ENCODE peak calls at places on chromosomes 7 and 10, in seven cellular contexts. One of them, this sample, is unnamed.

GRCh38 chr7:89334785-89335184 is 539.2 kb upstream of the TEX47 start:
- DNase-seq in activated naive CD4-positive, alpha-beta T cell: no peak
- DNase-seq in uterus: no peak
- DNase-seq in HTR-8/SVneo: no peak
- DNase-seq in fibroblast of lung: no peak
- DNase-seq in HFFc6: no peak
- DNase-seq in activated CD8-positive, alpha-beta memory T cell treated with anti-CD3 and anti-CD28 coated beads, Interleukin-2, amount 50 U/mL, for 48 hours: no peak
- DNase-seq in this sample: no peak

GRCh38 chr10:10927608-10928007 is 90.1 kb upstream of the CELF2 start:
- DNase-seq in activated naive CD4-positive, alpha-beta T cell: no peak
- DNase-seq in uterus: no peak
- DNase-seq in HTR-8/SVneo: no peak
- DNase-seq in fibroblast of lung: no peak
- DNase-seq in HFFc6: no peak
- DNase-seq in activated CD8-positive, alpha-beta memory T cell treated with anti-CD3 and anti-CD28 coated beads, Interleukin-2, amount 50 U/mL, for 48 hours: no peak
- DNase-seq in this sample: no peak

GRCh38 chr10:61280303-61280702 is 172.9 kb downstream of the TMEM26 start:
- DNase-seq in activated naive CD4-positive, alpha-beta T cell: no peak
- DNase-seq in uterus: no peak
- DNase-seq in HTR-8/SVneo: peak; percentile 14
- DNase-seq in fibroblast of lung: peak; percentile 87
- DNase-seq in HFFc6: peak; percentile 25
- DNase-seq in activated CD8-positive, alpha-beta memory T cell treated with anti-CD3 and anti-CD28 coated beads, Interleukin-2, amount 50 U/mL, for 48 hours: no peak
- DNase-seq in this sample: peak; percentile 33

GRCh38 chr10:22605168-22605567 is 109.2 kb downstream of the PIP4K2A start:
- DNase-seq in activated naive CD4-positive, alpha-beta T cell: no peak
- DNase-seq in uterus: peak; percentile 39
- DNase-seq in HTR-8/SVneo: no peak
- DNase-seq in fibroblast of lung: peak; percentile 89
- DNase-seq in HFFc6: peak; percentile 47
- DNase-seq in activated CD8-positive, alpha-beta memory T cell treated with anti-CD3 and anti-CD28 coated beads, Interleukin-2, amount 50 U/mL, for 48 hours: no peak
- DNase-seq in this sample: peak; percentile 62

GRCh38 chr7:93566876-93567275 is 7.6 kb downstream of the CALCR start:
- DNase-seq in activated naive CD4-positive, alpha-beta T cell: no peak
- DNase-seq in uterus: no peak
- DNase-seq in HTR-8/SVneo: no peak
- DNase-seq in fibroblast of lung: peak; percentile 6
- DNase-seq in HFFc6: no peak
- DNase-seq in activated CD8-positive, alpha-beta memory T cell treated with anti-CD3 and anti-CD28 coated beads, Interleukin-2, amount 50 U/mL, for 48 hours: no peak
- DNase-seq in this sample: no peak

GRCh38 chr7:79290841-79291497 is 162.5 kb downstream of the MAGI2 start:
- DNase-seq in activated naive CD4-positive, alpha-beta T cell: no peak
- DNase-seq in uterus: no peak
- DNase-seq in HTR-8/SVneo: no peak
- DNase-seq in fibroblast of lung: peak; percentile 66
- DNase-seq in HFFc6: peak; percentile 35
- DNase-seq in activated CD8-positive, alpha-beta memory T cell treated with anti-CD3 and anti-CD28 coated beads, Interleukin-2, amount 50 U/mL, for 48 hours: no peak
- DNase-seq in this sample: no peak

GRCh38 chr7:2686101-2686500 is 1.9 kb upstream of the AMZ1 start:
- DNase-seq in activated naive CD4-positive, alpha-beta T cell: no peak
- DNase-seq in uterus: no peak
- DNase-seq in HTR-8/SVneo: no peak
- DNase-seq in fibroblast of lung: no peak
- DNase-seq in HFFc6: no peak
- DNase-seq in activated CD8-positive, alpha-beta memory T cell treated with anti-CD3 and anti-CD28 coated beads, Interleukin-2, amount 50 U/mL, for 48 hours: no peak
- DNase-seq in this sample: no peak

GRCh38 chr10:130763491-130763890 is 548.0 kb downstream of the TCERG1L start:
- DNase-seq in activated naive CD4-positive, alpha-beta T cell: no peak
- DNase-seq in uterus: no peak
- DNase-seq in HTR-8/SVneo: no peak
- DNase-seq in fibroblast of lung: no peak
- DNase-seq in HFFc6: no peak
- DNase-seq in activated CD8-positive, alpha-beta memory T cell treated with anti-CD3 and anti-CD28 coated beads, Interleukin-2, amount 50 U/mL, for 48 hours: no peak
- DNase-seq in this sample: no peak

GRCh38 chr10:78437407-78437768 is 403.7 kb downstream of the RPS24 start:
- DNase-seq in activated naive CD4-positive, alpha-beta T cell: no peak
- DNase-seq in uterus: no peak
- DNase-seq in HTR-8/SVneo: no peak
- DNase-seq in fibroblast of lung: no peak
- DNase-seq in HFFc6: no peak
- DNase-seq in activated CD8-positive, alpha-beta memory T cell treated with anti-CD3 and anti-CD28 coated beads, Interleukin-2, amount 50 U/mL, for 48 hours: no peak
- DNase-seq in this sample: no peak

GRCh38 chr10:8248868-8249267 is 194.4 kb downstream of the GATA3 start:
- DNase-seq in activated naive CD4-positive, alpha-beta T cell: no peak
- DNase-seq in uterus: no peak
- DNase-seq in HTR-8/SVneo: no peak
- DNase-seq in fibroblast of lung: no peak
- DNase-seq in HFFc6: no peak
- DNase-seq in activated CD8-positive, alpha-beta memory T cell treated with anti-CD3 and anti-CD28 coated beads, Interleukin-2, amount 50 U/mL, for 48 hours: no peak
- DNase-seq in this sample: no peak

GRCh38 chr7:152492952-152493351 is 57.1 kb upstream of the KMT2C start:
- DNase-seq in activated naive CD4-positive, alpha-beta T cell: no peak
- DNase-seq in uterus: no peak
- DNase-seq in HTR-8/SVneo: no peak
- DNase-seq in fibroblast of lung: no peak
- DNase-seq in HFFc6: no peak
- DNase-seq in activated CD8-positive, alpha-beta memory T cell treated with anti-CD3 and anti-CD28 coated beads, Interleukin-2, amount 50 U/mL, for 48 hours: no peak
- DNase-seq in this sample: no peak

GRCh38 chr10:86103391-86104101 is 263.0 kb downstream of the GRID1 start:
- DNase-seq in activated naive CD4-positive, alpha-beta T cell: no peak
- DNase-seq in uterus: no peak
- DNase-seq in HTR-8/SVneo: no peak
- DNase-seq in fibroblast of lung: no peak
- DNase-seq in HFFc6: no peak
- DNase-seq in activated CD8-positive, alpha-beta memory T cell treated with anti-CD3 and anti-CD28 coated beads, Interleukin-2, amount 50 U/mL, for 48 hours: no peak
- DNase-seq in this sample: no peak

GRCh38 chr10:30736685-30737232 is 107.2 kb upstream of the LYZL2 start:
- DNase-seq in activated naive CD4-positive, alpha-beta T cell: no peak
- DNase-seq in uterus: peak; percentile 74
- DNase-seq in HTR-8/SVneo: peak; percentile 77
- DNase-seq in fibroblast of lung: peak; percentile 100
- DNase-seq in HFFc6: peak; percentile 100
- DNase-seq in activated CD8-positive, alpha-beta memory T cell treated with anti-CD3 and anti-CD28 coated beads, Interleukin-2, amount 50 U/mL, for 48 hours: no peak
- DNase-seq in this sample: peak; percentile 99

GRCh38 chr7:51354434-51354833 is 37.8 kb upstream of the COBL start:
- DNase-seq in activated naive CD4-positive, alpha-beta T cell: no peak
- DNase-seq in uterus: no peak
- DNase-seq in HTR-8/SVneo: no peak
- DNase-seq in fibroblast of lung: no peak
- DNase-seq in HFFc6: no peak
- DNase-seq in activated CD8-positive, alpha-beta memory T cell treated with anti-CD3 and anti-CD28 coated beads, Interleukin-2, amount 50 U/mL, for 48 hours: no peak
- DNase-seq in this sample: no peak

GRCh38 chr7:83798489-83798888 is 149.6 kb upstream of the SEMA3E start:
- DNase-seq in activated naive CD4-positive, alpha-beta T cell: no peak
- DNase-seq in uterus: no peak
- DNase-seq in HTR-8/SVneo: no peak
- DNase-seq in fibroblast of lung: no peak
- DNase-seq in HFFc6: no peak
- DNase-seq in activated CD8-positive, alpha-beta memory T cell treated with anti-CD3 and anti-CD28 coated beads, Interleukin-2, amount 50 U/mL, for 48 hours: no peak
- DNase-seq in this sample: no peak